ENCODE peak calls at places on chromosomes 3 and 15, in nine cellular contexts. One of them, this sample, is unnamed.

GRCh38 chr3:184663756-184664155 is 48.1 kb downstream of the MAGEF1 start:
- DNase-seq in HS-27A: no peak
- DNase-seq in B cell: no peak
- DNase-seq in lower lobe of right lung: no peak
- DNase-seq in ureter: no peak
- DNase-seq in DMS153: no peak
- DNase-seq in Calu3: peak; percentile 50
- DNase-seq in GM03348: peak; percentile 68
- DNase-seq in AG09319: peak; percentile 54
- DNase-seq in this sample: no peak

GRCh38 chr3:6062226-6063187 is 798.4 kb upstream of the GRM7 start:
- DNase-seq in AG09319: no peak
- DNase-seq in GM03348: no peak
- DNase-seq in B cell: no peak
- DNase-seq in Calu3: no peak
- DNase-seq in DMS153: no peak
- DNase-seq in lower lobe of right lung: no peak
- DNase-seq in ureter: no peak
- DNase-seq in HS-27A: no peak
- DNase-seq in this sample: no peak

GRCh38 chr3:57796261-57796660 is 40.2 kb downstream of the SLMAP start:
- DNase-seq in B cell: no peak
- DNase-seq in DMS153: no peak
- DNase-seq in HS-27A: no peak
- DNase-seq in lower lobe of right lung: no peak
- DNase-seq in GM03348: no peak
- DNase-seq in Calu3: no peak
- DNase-seq in ureter: no peak
- DNase-seq in AG09319: no peak
- DNase-seq in this sample: no peak

GRCh38 chr15:74906193-74906449 is 530 bp downstream of the FAM219B start:
- DNase-seq in HS-27A: no peak
- DNase-seq in B cell: no peak
- DNase-seq in Calu3: no peak
- DNase-seq in AG09319: no peak
- DNase-seq in ureter: peak; percentile 58
- DNase-seq in GM03348: no peak
- DNase-seq in lower lobe of right lung: peak; percentile 61
- DNase-seq in DMS153: no peak
- DNase-seq in this sample: peak; percentile 58

GRCh38 chr3:152272771-152273242 is 4.1 kb downstream of the MBNL1 start:
- DNase-seq in DMS153: no peak
- DNase-seq in AG09319: no peak
- DNase-seq in Calu3: no peak
- DNase-seq in HS-27A: peak; percentile 76
- DNase-seq in ureter: no peak
- DNase-seq in GM03348: peak; percentile 22
- DNase-seq in B cell: no peak
- DNase-seq in lower lobe of right lung: no peak
- DNase-seq in this sample: no peak

GRCh38 chr15:57306944-57307411 is 69.3 kb upstream of the CGNL1 start:
- DNase-seq in Calu3: no peak
- DNase-seq in DMS153: no peak
- DNase-seq in HS-27A: no peak
- DNase-seq in AG09319: no peak
- DNase-seq in B cell: no peak
- DNase-seq in GM03348: peak; percentile 25
- DNase-seq in ureter: no peak
- DNase-seq in lower lobe of right lung: no peak
- DNase-seq in this sample: no peak

GRCh38 chr15:100043069-100043641 is 298.6 kb downstream of the ADAMTS17 start:
- DNase-seq in DMS153: no peak
- DNase-seq in HS-27A: peak; percentile 40
- DNase-seq in B cell: no peak
- DNase-seq in ureter: no peak
- DNase-seq in Calu3: peak; percentile 25
- DNase-seq in AG09319: no peak
- DNase-seq in GM03348: no peak
- DNase-seq in lower lobe of right lung: no peak
- DNase-seq in this sample: no peak

GRCh38 chr3:149134560-149134959 is 5.1 kb downstream of the HPS3 start:
- DNase-seq in B cell: no peak
- DNase-seq in lower lobe of right lung: no peak
- DNase-seq in HS-27A: no peak
- DNase-seq in DMS153: no peak
- DNase-seq in Calu3: no peak
- DNase-seq in ureter: no peak
- DNase-seq in AG09319: no peak
- DNase-seq in GM03348: no peak
- DNase-seq in this sample: no peak

GRCh38 chr15:93610944-93611343 is 521.9 kb upstream of the RGMA start:
- DNase-seq in Calu3: no peak
- DNase-seq in B cell: no peak
- DNase-seq in ureter: no peak
- DNase-seq in GM03348: no peak
- DNase-seq in HS-27A: no peak
- DNase-seq in AG09319: no peak
- DNase-seq in DMS153: no peak
- DNase-seq in lower lobe of right lung: no peak
- DNase-seq in this sample: no peak

GRCh38 chr3:65485826-65486592 is 552.7 kb downstream of the MAGI1 start:
- DNase-seq in DMS153: no peak
- DNase-seq in Calu3: no peak
- DNase-seq in GM03348: no peak
- DNase-seq in lower lobe of right lung: no peak
- DNase-seq in B cell: no peak
- DNase-seq in AG09319: no peak
- DNase-seq in HS-27A: no peak
- DNase-seq in ureter: no peak
- DNase-seq in this sample: no peak

GRCh38 chr15:69723404-69724097 is 270.9 kb downstream of the RPLP1 start:
- DNase-seq in HS-27A: no peak
- DNase-seq in DMS153: no peak
- DNase-seq in B cell: no peak
- DNase-seq in GM03348: no peak
- DNase-seq in Calu3: no peak
- DNase-seq in ureter: no peak
- DNase-seq in AG09319: no peak
- DNase-seq in lower lobe of right lung: no peak
- DNase-seq in this sample: no peak

GRCh38 chr15:70093481-70094309 is 4.0 kb downstream of the TLE3 start:
- DNase-seq in HS-27A: no peak
- DNase-seq in DMS153: peak; percentile 51
- DNase-seq in GM03348: no peak
- DNase-seq in ureter: no peak
- DNase-seq in lower lobe of right lung: no peak
- DNase-seq in AG09319: no peak
- DNase-seq in Calu3: peak; percentile 75
- DNase-seq in B cell: no peak
- DNase-seq in this sample: peak; percentile 81

GRCh38 chr3:120791958-120792357 is 49.4 kb downstream of the GTF2E1 start:
- DNase-seq in B cell: no peak
- DNase-seq in ureter: no peak
- DNase-seq in AG09319: no peak
- DNase-seq in Calu3: no peak
- DNase-seq in DMS153: no peak
- DNase-seq in HS-27A: no peak
- DNase-seq in lower lobe of right lung: no peak
- DNase-seq in GM03348: peak; percentile 32
- DNase-seq in this sample: no peak

This sample was measured in colonic mucosa.